ENCODE peak calls at places on chromosomes 5 and 9, in six cellular contexts. W, Z, E, A, P and C are unnamed samples.
A peak's percentile ranks its signal among the peaks of the same experiment; 100 is the strongest.

GRCh38 chr9:3189113-3189861 is 336.5 kb downstream of the RFX3 start:
- DNase-seq in A (no peak), P (no peak), Z (no peak), E (no peak), W (no peak), C (no peak)

GRCh38 chr9:71665247-71665646 is 103.1 kb downstream of the CEMIP2 start:
- DNase-seq in Z (no peak), E (peak; percentile 15), P (no peak), A (no peak), W (no peak), C (no peak)

GRCh38 chr5:122151640-122152039 is 22.3 kb downstream of the ZNF474 start:
- DNase-seq in P (no peak), E (peak; percentile 99), Z (no peak), W (no peak), A (no peak), C (no peak)

GRCh38 chr5:154238776-154239481 is 48.4 kb downstream of the GALNT10 start:
- DNase-seq in P (no peak), W (no peak), Z (no peak), E (no peak), A (no peak), C (no peak)

GRCh38 chr5:103295871-103296270 is 37.3 kb downstream of the MACIR start:
- DNase-seq in A (no peak), W (no peak), Z (no peak), P (no peak), E (no peak), C (no peak)

GRCh38 chr5:132679717-132680380 is 6.1 kb downstream of the IL4 start:
- DNase-seq in W (no peak), A (no peak), Z (no peak), P (no peak), E (no peak), C (no peak)

GRCh38 chr5:63726491-63726890 is 235.8 kb downstream of the HTR1A start:
- DNase-seq in E (no peak), W (no peak), Z (no peak), A (no peak), P (no peak), C (no peak)

GRCh38 chr9:23663125-23663524 is 162.9 kb downstream of the ELAVL2 start:
- DNase-seq in W (no peak), P (no peak), E (no peak), A (no peak), Z (no peak), C (no peak)

GRCh38 chr9:84839538-84839937 is 170.0 kb downstream of the NTRK2 start:
- DNase-seq in Z (no peak), W (no peak), E (peak; percentile 81), A (peak; percentile 68), P (no peak), C (peak; percentile 57)

GRCh38 chr5:106874531-106874930 is 796.2 kb downstream of the EFNA5 start:
- DNase-seq in E (no peak), Z (no peak), W (no peak), P (no peak), A (no peak), C (no peak)

GRCh38 chr5:175246242-175246891 is 197.6 kb downstream of the DRD1 start:
- DNase-seq in Z (no peak), A (no peak), W (no peak), E (peak; percentile 100), P (no peak), C (no peak)

GRCh38 chr9:87206064-87206661 is 258.9 kb upstream of the GAS1 start:
- DNase-seq in P (no peak), Z (no peak), W (no peak), E (peak; percentile 89), A (no peak), C (no peak)

GRCh38 chr9:2026598-2026997 is 11.5 kb downstream of the SMARCA2 start:
- DNase-seq in P (no peak), Z (no peak), W (no peak), E (no peak), A (no peak), C (no peak)

GRCh38 chr9:3879315-3879714 is 353.5 kb upstream of the RFX3 start:
- DNase-seq in P (no peak), W (no peak), E (no peak), A (no peak), Z (no peak), C (no peak)

GRCh38 chr9:29311221-29311620 is 1737.9 kb upstream of the C9orf72 start:
- DNase-seq in E (peak; percentile 5), Z (no peak), W (no peak), P (no peak), A (no peak), C (no peak)

GRCh38 chr5:83530186-83530585 is 58.6 kb downstream of the VCAN start:
- DNase-seq in P (no peak), E (peak; percentile 69), Z (no peak), A (no peak), W (no peak), C (peak; percentile 9)

GRCh38 chr9:98146101-98146991 is 27.3 kb upstream of the TRIM14 start:
- DNase-seq in E (no peak), A (peak; percentile 20), Z (peak; percentile 52), P (no peak), W (no peak), C (no peak)

GRCh38 chr9:110095776-110096175 is 112.2 kb downstream of the C9orf152 start:
- DNase-seq in P (no peak), E (peak; percentile 62), Z (no peak), A (no peak), W (no peak), C (no peak)

GRCh38 chr5:57692582-57693487 is 210.2 kb upstream of the ACTBL2 start:
- DNase-seq in P (peak; percentile 52), A (peak; percentile 22), Z (peak; percentile 48), E (peak; percentile 95), W (no peak), C (peak; percentile 2)

GRCh38 chr5:17190242-17190778 is 27.1 kb upstream of the BASP1 start:
- DNase-seq in P (no peak), W (no peak), Z (peak; percentile 55), A (peak; percentile 66), E (peak; percentile 63), C (peak; percentile 56)

GRCh38 chr5:120354126-120354525 is 110.0 kb upstream of the PRR16 start:
- DNase-seq in A (no peak), P (no peak), E (no peak), W (no peak), Z (no peak), C (no peak)

GRCh38 chr5:101143526-101143925 is 240.4 kb upstream of the ST8SIA4 start:
- DNase-seq in P (no peak), A (no peak), W (no peak), Z (no peak), E (no peak), C (no peak)

GRCh38 chr5:78899922-78900362 is 85.2 kb downstream of the ARSB start:
- DNase-seq in P (no peak), A (peak; percentile 78), W (no peak), Z (peak; percentile 50), E (peak; percentile 55), C (peak; percentile 58)

GRCh38 chr5:73759771-73760170 is 133.8 kb downstream of the ARHGEF28 start:
- DNase-seq in P (no peak), E (peak; percentile 56), Z (no peak), A (no peak), W (no peak), C (no peak)

GRCh38 chr5:132839426-132840301 is 9.2 kb upstream of the SHROOM1 start:
- DNase-seq in P (no peak), W (no peak), A (no peak), Z (no peak), E (peak; percentile 88), C (no peak)

GRCh38 chr9:91577540-91577939 is 153.9 kb upstream of the NFIL3 start:
- DNase-seq in P (no peak), W (no peak), A (peak; percentile 65), Z (no peak), E (peak; percentile 26), C (no peak)

GRCh38 chr5:33608476-33609026 is 167.8 kb downstream of the TARS1 start:
- DNase-seq in Z (no peak), E (peak; percentile 32), W (no peak), P (no peak), A (peak; percentile 5), C (no peak)

GRCh38 chr5:159519365-159519764 is 189.1 kb upstream of the IL12B start:
- DNase-seq in E (no peak), A (no peak), W (no peak), Z (no peak), P (no peak), C (no peak)

GRCh38 chr9:18976368-18977238 is 56.4 kb downstream of the SAXO1 start:
- DNase-seq in A (no peak), Z (no peak), E (peak; percentile 95), P (no peak), W (no peak), C (no peak)

GRCh38 chr5:176540476-176540899 is 3.3 kb upstream of the RNF44 start:
- DNase-seq in A (no peak), Z (no peak), P (no peak), E (no peak), W (no peak), C (no peak)

GRCh38 chr9:83623634-83623991 is 670 bp downstream of the IDNK start:
- DNase-seq in E (no peak), A (no peak), Z (no peak), W (no peak), P (no peak), C (no peak)
- H3K4me3 ChIP-seq in E (peak overlapping the region; percentile 59), A (peak overlapping the region; percentile 76), Z (peak overlapping the region; percentile 68), W (peak overlapping the region; percentile 72), P (peak overlapping the region; percentile 95), C (peak overlapping the region; percentile 61)

GRCh38 chr9:128555180-128555721 is 2.9 kb downstream of the SPTAN1 start:
- DNase-seq in E (peak; percentile 86), Z (peak; percentile 69), P (no peak), A (peak; percentile 66), W (no peak), C (peak; percentile 34)
- H3K4me1 ChIP-seq in E (peaks cover 26% of the 10 kb centered on the region), Z (peaks cover 9% of the 10 kb centered on the region), P (peaks cover 81% of the 10 kb centered on the region), A (peaks cover 43% of the 10 kb centered on the region), W (peaks cover 79% of the 10 kb centered on the region), C (peaks cover 55% of the 10 kb centered on the region)

DNA sequence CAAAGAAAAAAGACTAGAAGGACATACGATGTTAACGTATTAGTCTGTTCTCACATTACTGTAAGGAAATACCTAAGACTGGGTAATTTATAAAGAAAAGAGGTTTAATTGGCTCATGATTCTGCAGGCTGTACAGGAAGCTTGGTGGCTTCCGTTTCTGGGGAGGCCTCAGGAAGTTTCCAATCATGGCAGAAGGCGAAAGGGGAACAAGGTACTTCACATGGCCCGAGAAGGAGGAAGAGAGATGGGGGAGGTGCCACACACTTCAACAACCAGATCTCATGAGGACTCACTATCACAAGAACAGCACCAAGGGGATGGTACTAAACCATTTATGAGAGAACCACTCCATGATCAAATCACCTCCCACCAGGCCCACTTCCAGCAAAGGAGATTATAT is 110.1 kb downstream of the CARTPT start:
- DNase-seq in W (no peak), A (no peak), E (no peak), P (no peak), Z (no peak), C (no peak)
- H3K9me3 ChIP-seq in W (no peaks in the 10 kb centered on the region), A (peaks cover 9% of the 10 kb centered on the region), E (no peaks in the 10 kb centered on the region), P (no peaks in the 10 kb centered on the region), Z (peaks cover 32% of the 10 kb centered on the region), C (no peaks in the 10 kb centered on the region)

DNA sequence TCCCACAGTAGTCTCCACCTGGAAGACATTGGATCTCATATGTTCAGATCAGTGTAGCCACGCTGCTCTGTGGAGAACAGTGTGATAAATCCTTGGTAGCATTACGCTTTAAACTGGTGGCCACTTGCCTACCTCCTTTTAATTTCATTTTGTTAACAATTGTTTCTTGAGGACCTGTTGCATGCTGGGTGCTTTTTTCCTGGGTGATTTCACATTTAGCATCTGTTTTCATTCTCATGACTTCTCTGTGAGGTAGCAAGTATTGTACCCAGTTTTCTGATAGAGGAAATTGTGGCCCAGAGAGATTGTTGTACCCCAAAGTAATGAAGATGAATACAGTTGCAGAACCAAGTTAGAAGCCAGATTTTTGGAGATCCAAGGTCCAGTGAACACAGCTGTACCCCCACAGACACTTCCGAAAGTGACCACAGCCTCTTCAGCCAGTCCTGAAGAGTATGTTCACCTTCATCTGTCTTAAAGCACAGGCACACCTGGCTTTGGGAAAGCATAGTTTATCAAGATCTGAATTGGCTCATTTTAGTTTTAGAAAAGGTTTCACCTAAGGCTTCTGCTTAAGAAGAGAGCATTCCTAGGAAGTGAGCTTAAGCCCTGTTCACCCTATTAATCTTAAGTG is 75.2 kb downstream of the F2RL2 start:
- DNase-seq in Z (no peak), A (no peak), W (no peak), E (no peak), P (no peak), C (no peak)
- H3K4me3 ChIP-seq in Z (no peak overlapping the region), A (no peak overlapping the region), W (no peak overlapping the region), E (no peak overlapping the region), P (peak overlapping the region; percentile 19), C (no peak overlapping the region)